ENCODE peak calls at places on chromosomes 1 and 21, in eight cellular contexts. O, B, V, T, I, X, M and G are unnamed samples.

GRCh38 chr21:39430457-39430856 is 15.1 kb downstream of the LCA5L start:
- DNase-seq in O (no peak), X (no peak), V (no peak), B (no peak), T (no peak), M (no peak), I (no peak), G (no peak)

GRCh38 chr1:211735208-211736170 is 60.1 kb upstream of the NEK2 start:
- DNase-seq in V (peak), X (peak), O (peak), B (peak), I (peak), M (peak), T (peak), G (peak)

GRCh38 chr1:67645495-67646144 is 39.4 kb upstream of the GADD45A start:
- DNase-seq in T (no peak), V (peak), I (no peak), O (no peak), X (peak), B (no peak), M (peak), G (no peak)

GRCh38 chr1:14267991-14268390 is 330.5 kb upstream of the KAZN start:
- DNase-seq in V (no peak), X (no peak), M (no peak), I (no peak), O (no peak), T (no peak), B (no peak), G (peak)

GRCh38 chr1:158203693-158204457 is 23.2 kb downstream of the CD1D start:
- DNase-seq in O (peak), V (no peak), M (no peak), B (no peak), X (no peak), I (peak), T (peak), G (no peak)

GRCh38 chr1:54121482-54122130 is 31.2 kb downstream of the CDCP2 start:
- DNase-seq in O (no peak), M (peak), X (peak), V (peak), I (peak), B (no peak), T (peak), G (no peak)

GRCh38 chr1:27593341-27594326 is 10.3 kb downstream of the AHDC1 start:
- DNase-seq in B (no peak), V (no peak), T (no peak), O (no peak), I (no peak), X (no peak), M (no peak), G (no peak)

GRCh38 chr1:156740307-156740678 is 595 bp downstream of the MRPL24 start:
- DNase-seq in T (no peak), V (no peak), M (no peak), X (no peak), O (no peak), I (no peak), B (no peak), G (no peak)

GRCh38 chr21:35026617-35027557 is 22.2 kb downstream of the RUNX1 start:
- DNase-seq in B (no peak), M (peak), O (no peak), V (peak), I (peak), X (peak), T (peak), G (no peak)

GRCh38 chr1:151803164-151803563 is 2.1 kb downstream of the LINGO4 start:
- DNase-seq in B (no peak), X (no peak), V (no peak), O (no peak), I (no peak), M (no peak), T (no peak), G (no peak)

GRCh38 chr21:34693192-34693810 is 24.5 kb downstream of the CLIC6 start:
- DNase-seq in M (peak), B (peak), V (no peak), T (peak), O (peak), X (peak), I (peak), G (peak)

GRCh38 chr1:204524986-204525385 is 8.8 kb downstream of the MDM4 start:
- DNase-seq in V (no peak), I (no peak), O (no peak), X (no peak), B (no peak), T (no peak), M (no peak), G (peak)

GRCh38 chr1:149843302-149844041 is 55.9 kb upstream of the BOLA1 start:
- DNase-seq in X (no peak), B (peak), T (no peak), M (no peak), V (no peak), I (peak), O (no peak), G (no peak)

GRCh38 chr1:32494196-32494595 is 29.3 kb downstream of the ZBTB8B start:
- DNase-seq in X (no peak), M (no peak), V (no peak), B (no peak), O (no peak), T (no peak), I (no peak), G (peak)

GRCh38 chr1:53128401-53128800 is 14.0 kb downstream of the SLC1A7 start:
- DNase-seq in B (no peak), T (no peak), M (no peak), I (no peak), O (no peak), V (peak), X (no peak), G (no peak)

GRCh38 chr1:78145105-78145580 is 99.4 kb downstream of the GIPC2 start:
- DNase-seq in T (peak), V (peak), M (peak), X (peak), I (peak), B (peak), O (peak), G (peak)

GRCh38 chr1:147613506-147613905 is 56.8 kb downstream of the ACP6 start:
- DNase-seq in T (peak), M (no peak), X (no peak), V (no peak), I (no peak), B (no peak), O (no peak), G (no peak)

GRCh38 chr1:32111789-32112188 is 3.9 kb downstream of the KPNA6 start:
- DNase-seq in I (no peak), T (peak), X (no peak), V (no peak), O (no peak), B (no peak), M (no peak), G (no peak)

GRCh38 chr21:25506887-25507286 is 100.4 kb downstream of the MRPL39 start:
- DNase-seq in X (no peak), I (no peak), O (peak), B (no peak), T (peak), V (no peak), M (no peak), G (no peak)

GRCh38 chr1:88302843-88303486 is 381.1 kb upstream of the PKN2 start:
- DNase-seq in O (peak), B (no peak), V (no peak), X (no peak), T (peak), M (peak), I (peak), G (no peak)

GRCh38 chr1:10495475-10495817 is 20.7 kb downstream of the PEX14 start:
- DNase-seq in X (no peak), B (no peak), V (no peak), M (no peak), T (no peak), I (no peak), O (no peak), G (no peak)

GRCh38 chr1:198837276-198838021 is 198.6 kb downstream of the PTPRC start:
- DNase-seq in M (no peak), V (no peak), B (no peak), X (peak), I (no peak), O (no peak), T (no peak), G (no peak)

GRCh38 chr1:16721871-16722641 is 18.3 kb upstream of the RNU1-4 start:
- DNase-seq in T (no peak), X (peak), I (peak), B (no peak), V (peak), O (no peak), M (no peak), G (no peak)

GRCh38 chr1:17741052-17741451 is 14.1 kb upstream of the ACTL8 start:
- DNase-seq in M (no peak), I (no peak), X (no peak), T (no peak), O (no peak), V (no peak), B (no peak), G (no peak)

GRCh38 chr1:223665592-223666312 is at the start of gene CAPN8:
- DNase-seq in X (peak), B (peak), V (no peak), T (no peak), I (no peak), O (no peak), M (no peak), G (peak)

DNA sequence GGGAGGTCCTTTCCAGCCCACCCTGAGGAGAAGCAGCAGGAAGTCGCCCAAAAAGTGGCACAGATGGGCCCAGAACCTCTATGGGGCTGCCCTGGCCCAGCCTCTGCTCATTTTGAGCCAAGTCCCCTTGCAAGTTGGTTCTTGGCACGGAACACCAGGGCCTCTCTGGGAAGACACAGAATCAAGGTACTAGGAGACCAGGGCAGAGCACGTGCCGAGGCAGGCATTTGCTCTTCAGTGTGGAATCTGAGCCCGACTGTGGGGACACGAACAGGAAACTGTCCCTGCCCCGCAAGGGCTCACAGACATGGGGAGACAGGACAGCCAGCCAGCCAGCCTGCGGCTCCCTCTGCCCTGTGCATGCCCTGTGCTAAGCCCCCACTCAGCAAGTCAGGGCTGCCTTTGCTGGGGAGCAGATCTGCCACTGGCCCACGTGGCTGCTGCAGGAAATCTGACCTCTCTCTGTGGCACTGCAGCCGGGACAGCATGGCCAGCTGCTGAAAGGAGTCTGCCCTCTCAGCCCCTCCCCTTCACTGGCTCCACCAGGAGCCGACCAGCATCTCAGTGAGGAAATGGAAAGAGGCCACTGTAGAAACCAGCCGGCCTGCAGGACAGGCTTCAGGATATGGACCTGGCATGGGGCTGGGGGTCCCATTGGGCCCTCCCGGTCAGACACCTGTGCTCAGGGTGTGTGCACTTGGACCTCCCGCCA is 3.6 kb downstream of the ARHGEF16 start:
- DNase-seq in I (no peak), T (no peak), M (no peak), B (no peak), O (no peak), V (peak), X (peak), G (no peak)
- H3K27ac ChIP-seq in I (no peak), T (no peak), M (no peak), B (no peak), O (no peak), V (no peak), X (peak), G (no peak)

DNA sequence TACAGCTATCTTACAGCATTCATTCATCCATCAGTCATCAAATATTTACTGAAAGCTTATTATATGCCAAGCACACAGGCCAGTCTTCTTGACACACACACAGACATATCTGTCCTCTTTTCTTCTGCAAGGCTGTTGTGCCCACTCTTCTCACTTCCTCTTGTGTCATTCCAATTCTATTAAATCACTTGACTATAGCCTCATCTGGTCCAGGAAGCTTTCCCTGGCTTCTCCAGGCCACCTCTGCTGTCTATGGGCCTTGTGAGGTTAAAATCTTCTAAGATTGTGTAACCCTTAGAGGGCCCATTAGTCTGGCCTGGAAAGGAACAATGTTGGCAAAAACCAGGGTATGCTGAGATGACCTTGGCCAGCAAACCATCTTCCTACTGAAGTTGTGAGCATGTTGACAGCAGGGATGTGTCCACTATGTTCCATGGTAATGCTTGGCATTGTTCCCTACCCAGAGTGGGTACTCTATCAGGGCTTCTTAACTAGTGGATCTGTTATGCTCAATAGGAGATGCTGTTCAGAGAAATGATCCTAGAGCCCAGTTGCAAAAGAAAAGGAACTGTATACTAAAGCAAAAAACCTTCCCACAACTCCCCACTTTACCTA is 5.3 kb downstream of the TRAF3IP3 start:
- DNase-seq in T (no peak), M (no peak), I (no peak), O (no peak), V (no peak), X (no peak), B (no peak), G (no peak)
- H3K27ac ChIP-seq in T (no peak), M (no peak), I (no peak), O (no peak), V (no peak), X (no peak), B (no peak), G (no peak)

DNA sequence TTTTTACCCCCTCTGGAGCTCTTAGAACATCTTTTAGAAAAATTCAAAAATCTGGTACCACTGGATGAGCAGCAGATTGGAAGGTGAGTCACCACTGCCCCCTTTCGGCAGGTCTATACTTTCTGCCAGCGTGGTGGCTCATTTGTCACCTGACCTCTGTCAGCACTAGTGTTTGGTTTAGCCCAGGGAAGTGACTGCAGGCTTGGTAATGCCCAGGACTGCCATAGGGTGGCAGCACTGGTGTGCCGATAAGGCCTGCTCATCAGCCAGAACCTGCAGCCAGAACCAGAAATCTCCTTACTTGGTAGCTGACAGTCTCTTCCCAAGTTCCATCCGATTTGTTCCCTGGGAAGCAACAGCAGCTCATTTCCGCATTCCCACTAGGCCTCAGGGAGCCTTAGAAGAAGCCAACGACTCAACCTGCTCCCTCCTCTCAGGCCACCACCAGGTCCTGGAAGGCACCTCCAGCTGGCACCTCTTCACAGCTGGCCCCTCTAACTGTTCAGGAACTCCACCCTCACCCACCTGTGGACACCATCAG is 6.8 kb downstream of the SMIM12 start:
- DNase-seq in M (peak), X (peak), I (peak), V (peak), B (peak), T (peak), O (peak), G (peak)
- H3K27ac ChIP-seq in M (peak), X (peak), I (no peak), V (peak), B (no peak), T (no peak), O (peak), G (no peak)

GRCh38 chr1:160836981-160837557 is 25.6 kb downstream of the CD244 start:
- DNase-seq in O (no peak), V (no peak), I (no peak), M (no peak), X (no peak), T (no peak), B (no peak), G (no peak)

GRCh38 chr1:160834945-160835565 is 27.6 kb downstream of the CD244 start:
- DNase-seq in V (no peak), B (peak), X (peak), T (peak), I (peak), M (no peak), O (no peak), G (no peak)

GRCh38 chr1:160838876-160839275 is 23.8 kb downstream of the CD244 start:
- DNase-seq in B (no peak), O (no peak), T (no peak), M (no peak), V (no peak), I (no peak), X (no peak), G (no peak)

GRCh38 chr1:160836561-160836960 is 26.1 kb downstream of the CD244 start:
- DNase-seq in B (no peak), O (no peak), V (no peak), T (no peak), I (no peak), X (no peak), M (no peak), G (no peak)

DNA sequence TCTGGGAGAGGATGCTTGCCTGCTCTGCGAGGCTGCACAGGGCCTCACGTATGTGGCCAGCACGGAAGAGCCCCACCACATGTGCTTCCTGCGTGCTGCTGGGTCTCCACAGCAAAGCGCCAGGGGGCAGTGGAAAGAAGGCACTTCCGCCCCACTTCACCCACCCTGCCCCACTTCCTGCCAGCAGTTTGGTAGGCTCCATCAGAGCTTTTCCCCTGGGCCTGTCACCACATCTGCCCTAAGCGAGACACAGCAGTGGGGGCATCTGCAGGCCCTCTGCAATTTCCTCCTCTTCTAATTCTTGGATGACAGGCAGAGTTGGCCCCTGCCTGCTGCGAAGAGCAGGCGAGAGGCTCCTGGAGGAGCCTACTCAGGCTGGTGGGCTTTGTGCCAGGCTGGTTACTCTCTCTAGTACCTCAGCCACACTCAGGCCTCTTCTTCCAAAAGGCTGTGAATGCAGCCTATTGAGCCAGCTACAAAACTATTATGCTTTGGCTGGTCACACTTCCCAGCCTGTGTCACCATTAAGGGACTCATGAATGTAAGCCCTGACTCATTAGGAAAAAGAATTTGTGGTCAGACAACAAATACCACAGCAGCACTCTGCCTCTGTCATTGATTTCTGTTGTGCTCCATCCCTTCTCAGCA is 25.0 kb downstream of the CD244 start:
- DNase-seq in O (no peak), M (no peak), T (no peak), B (peak), I (no peak), V (peak), X (peak), G (no peak)
- H3K27ac ChIP-seq in O (no peak), M (no peak), T (no peak), B (no peak), I (no peak), V (no peak), X (peak), G (no peak)